ENCODE peak calls at places on chromosomes 7 and 10, in seven cellular contexts. Z is IMR-90, N is H9, F is mesenchymal stem cell, K is H1, Y is trophoblast cell, E is neuronal stem cell. S is an unnamed sample.

GRCh38 chr7:13538669-13539068 is 450.8 kb downstream of the ETV1 start:
- DNase-seq in Z (peak), N (no peak), F (no peak), K (no peak), Y (no peak), E (no peak), S (no peak)

GRCh38 chr10:131844546-131845084 is 56.2 kb upstream of the PPP2R2D start:
- DNase-seq in Z (no peak), N (peak), F (no peak), K (peak), Y (no peak), E (no peak), S (no peak)

GRCh38 chr7:82442492-82443043 is 1.0 kb downstream of the CACNA2D1 start:
- DNase-seq in Z (peak), N (no peak), F (peak), K (peak), Y (no peak), E (no peak), S (peak)

GRCh38 chr10:132364594-132364970 is 32.4 kb upstream of the PWWP2B start:
- DNase-seq in Z (no peak), N (no peak), F (no peak), K (no peak), Y (no peak), E (no peak), S (no peak)

GRCh38 chr7:133126422-133126821 is 44.5 kb upstream of the CHCHD3 start:
- DNase-seq in Z (no peak), N (no peak), F (no peak), K (no peak), Y (no peak), E (no peak), S (no peak)

GRCh38 chr10:60576130-60577069 is 186.7 kb upstream of the ANK3 start:
- DNase-seq in Z (no peak), N (no peak), F (no peak), K (no peak), Y (no peak), E (no peak), S (no peak)

GRCh38 chr7:132182992-132183391 is 393.3 kb downstream of the PLXNA4 start:
- DNase-seq in Z (no peak), N (no peak), F (no peak), K (no peak), Y (no peak), E (no peak), S (no peak)

GRCh38 chr7:79528421-79528820 is 75.0 kb upstream of the MAGI2 start:
- DNase-seq in Z (no peak), N (no peak), F (no peak), K (no peak), Y (no peak), E (no peak), S (peak)

GRCh38 chr7:36615877-36616276 is 108.4 kb downstream of the AOAH start:
- DNase-seq in Z (no peak), N (no peak), F (no peak), K (no peak), Y (no peak), E (no peak), S (no peak)

GRCh38 chr10:65231148-65231547 is 1694.7 kb upstream of the LRRTM3 start:
- DNase-seq in Z (no peak), N (peak), F (no peak), K (no peak), Y (no peak), E (no peak), S (peak)

GRCh38 chr7:34059551-34059840 is 154.2 kb downstream of the BMPER start:
- DNase-seq in Z (no peak), N (no peak), F (no peak), K (no peak), Y (no peak), E (no peak), S (peak)
- H3K23ac ChIP-seq in Z (no peak), N (no peak), F (no peak), K (no peak), Y (no peak), E (no peak), S (no peak)

DNA sequence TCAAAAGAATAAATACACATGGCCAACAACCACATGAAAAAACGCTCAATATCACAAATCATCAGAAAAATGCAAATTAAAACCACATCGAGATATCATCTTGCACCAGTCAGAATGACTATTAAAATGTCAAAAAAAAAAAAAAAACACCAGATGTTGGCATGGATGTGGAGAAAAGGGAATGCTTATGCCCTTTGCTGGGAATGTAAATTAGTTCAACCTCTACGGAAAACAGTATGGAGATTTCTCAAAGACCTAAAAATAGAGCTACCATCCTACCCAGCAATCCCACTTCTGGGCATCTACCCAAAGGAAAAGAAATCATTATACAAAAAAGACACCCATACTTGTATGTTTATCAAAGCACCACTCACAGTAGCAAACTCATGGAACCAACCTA is 45.0 kb upstream of the DIP2C start:
- DNase-seq in Z (no peak), N (no peak), F (no peak), K (no peak), Y (no peak), E (no peak), S (no peak)
- H3K23ac ChIP-seq in Z (no peak), N (no peak), F (no peak), K (no peak), Y (no peak), E (no peak), S (no peak)

GRCh38 chr10:3661271-3661670 is 123.7 kb downstream of the KLF6 start:
- DNase-seq in Z (no peak), N (no peak), F (no peak), K (no peak), Y (no peak), E (no peak), S (no peak)

GRCh38 chr10:3658766-3659165 is 126.2 kb downstream of the KLF6 start:
- DNase-seq in Z (no peak), N (no peak), F (no peak), K (no peak), Y (no peak), E (no peak), S (peak)

GRCh38 chr10:3660753-3661152 is 124.3 kb downstream of the KLF6 start:
- DNase-seq in Z (no peak), N (no peak), F (no peak), K (no peak), Y (peak), E (no peak), S (no peak)

GRCh38 chr10:3662775-3663174 is 122.2 kb downstream of the KLF6 start:
- DNase-seq in Z (no peak), N (no peak), F (no peak), K (no peak), Y (no peak), E (no peak), S (no peak)

DNA sequence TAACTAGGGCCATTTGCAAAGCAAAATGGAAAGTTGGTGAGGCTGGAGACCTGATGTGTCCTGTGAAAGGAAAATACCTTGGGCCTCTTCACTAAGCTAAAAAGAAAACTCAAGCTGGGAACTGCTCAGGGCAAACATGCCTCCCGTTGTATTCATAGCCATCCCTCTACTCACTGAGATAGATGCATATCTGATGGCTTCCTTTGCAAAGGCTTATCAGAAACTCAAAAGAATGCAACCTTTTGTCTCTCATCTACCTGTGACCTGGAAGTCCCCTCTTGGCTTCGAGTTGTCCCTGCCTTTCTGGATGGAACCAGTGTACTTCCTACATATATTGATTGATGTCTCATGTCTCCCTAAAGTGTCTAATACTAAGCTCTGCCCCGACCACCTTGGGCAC is 125.5 kb downstream of the KLF6 start:
- DNase-seq in Z (no peak), N (no peak), F (no peak), K (no peak), Y (peak), E (no peak), S (peak)
- H3K23ac ChIP-seq in Z (no peak), N (no peak), F (no peak), K (no peak), Y (no peak), E (no peak), S (peak)

GRCh38 chr7:30465342-30466170 is 13.0 kb downstream of the NOD1 start:
- DNase-seq in Z (peak), N (no peak), F (peak), K (no peak), Y (no peak), E (no peak), S (no peak)
- H3K23ac ChIP-seq in Z (peak), N (no peak), F (no peak), K (no peak), Y (no peak), E (no peak), S (no peak)

GRCh38 chr7:41237956-41238355 is 464.9 kb downstream of the INHBA start:
- DNase-seq in Z (no peak), N (no peak), F (no peak), K (no peak), Y (no peak), E (no peak), S (no peak)
- H3K23ac ChIP-seq in Z (peak), N (no peak), F (no peak), K (no peak), Y (no peak), E (no peak), S (no peak)

GRCh38 chr10:74380780-74381179 is 229.8 kb downstream of the ADK start:
- DNase-seq in Z (no peak), N (no peak), F (no peak), K (no peak), Y (no peak), E (no peak), S (no peak)
- H3K23ac ChIP-seq in Z (no peak), N (no peak), F (no peak), K (no peak), Y (no peak), E (no peak), S (no peak)

GRCh38 chr7:1427064-1427657 is 32.1 kb downstream of the MICALL2 start:
- DNase-seq in Z (no peak), N (no peak), F (no peak), K (no peak), Y (no peak), E (no peak), S (no peak)
- H3K23ac ChIP-seq in Z (no peak), N (no peak), F (no peak), K (no peak), Y (no peak), E (no peak), S (no peak)

S was measured in mesendoderm.